ENCODE peak calls at places on chromosome 12, in four cellular contexts. One of them, this sample, is unnamed.

GRCh38 chr12:95633049-95633545 is 81.8 kb upstream of the USP44 start:
- DNase-seq in HepG2: peak
- DNase-seq in K562: no peak
- DNase-seq in A549: peak
- DNase-seq in this sample: no peak

GRCh38 chr12:71161575-71161974 is 3.8 kb upstream of the TSPAN8 start:
- DNase-seq in A549: no peak
- DNase-seq in K562: no peak
- DNase-seq in HepG2: no peak
- DNase-seq in this sample: no peak

GRCh38 chr12:104750061-104750460 is 208.0 kb downstream of the SLC41A2 start:
- DNase-seq in K562: peak
- DNase-seq in HepG2: no peak
- DNase-seq in A549: no peak
- DNase-seq in this sample: no peak

GRCh38 chr12:34210689-34211530 is 188.6 kb downstream of the ALG10 start:
- DNase-seq in K562: no peak
- DNase-seq in A549: no peak
- DNase-seq in HepG2: no peak
- DNase-seq in this sample: no peak

GRCh38 chr12:29149691-29150382 is 759 bp downstream of the FAR2 start:
- DNase-seq in K562: peak
- DNase-seq in HepG2: no peak
- DNase-seq in A549: no peak
- DNase-seq in this sample: peak

GRCh38 chr12:53431187-53431586 is 7.5 kb downstream of the AMHR2 start:
- DNase-seq in HepG2: no peak
- DNase-seq in A549: no peak
- DNase-seq in K562: no peak
- DNase-seq in this sample: no peak

GRCh38 chr12:26790645-26790994 is 42.4 kb downstream of the ITPR2 start:
- DNase-seq in HepG2: no peak
- DNase-seq in A549: no peak
- DNase-seq in K562: no peak
- DNase-seq in this sample: no peak

GRCh38 chr12:22626429-22626828 is 1.5 kb downstream of the ETNK1 start:
- DNase-seq in K562: peak
- DNase-seq in A549: no peak
- DNase-seq in HepG2: no peak
- DNase-seq in this sample: no peak

GRCh38 chr12:23888396-23889068 is 60.9 kb downstream of the SOX5 start:
- DNase-seq in HepG2: no peak
- DNase-seq in A549: no peak
- DNase-seq in K562: no peak
- DNase-seq in this sample: no peak

GRCh38 chr12:130097342-130097741 is 64.9 kb upstream of the FZD10 start:
- DNase-seq in HepG2: no peak
- DNase-seq in A549: no peak
- DNase-seq in K562: no peak
- DNase-seq in this sample: no peak

GRCh38 chr12:116466536-116466935 is 92.6 kb upstream of the MAP1LC3B2 start:
- DNase-seq in HepG2: no peak
- DNase-seq in A549: no peak
- DNase-seq in K562: no peak
- DNase-seq in this sample: no peak

GRCh38 chr12:69766260-69766659 is 27.6 kb downstream of the RAB3IP start:
- DNase-seq in K562: no peak
- DNase-seq in HepG2: no peak
- DNase-seq in A549: no peak
- DNase-seq in this sample: no peak

GRCh38 chr12:64392221-64392620 is 1.7 kb upstream of the C12orf56 start:
- DNase-seq in HepG2: no peak
- DNase-seq in K562: peak
- DNase-seq in A549: peak
- DNase-seq in this sample: no peak

GRCh38 chr12:43648636-43649035 is 96.6 kb upstream of the ADAMTS20 start:
- DNase-seq in K562: no peak
- DNase-seq in A549: no peak
- DNase-seq in HepG2: no peak
- DNase-seq in this sample: no peak

GRCh38 chr12:106106892-106107291 is 31.9 kb downstream of the NUAK1 start:
- DNase-seq in K562: no peak
- DNase-seq in HepG2: no peak
- DNase-seq in A549: no peak
- DNase-seq in this sample: no peak

GRCh38 chr12:130281157-130281799 is 56.4 kb upstream of the PIWIL1 start:
- DNase-seq in K562: peak
- DNase-seq in HepG2: no peak
- DNase-seq in A549: peak
- DNase-seq in this sample: peak

GRCh38 chr12:126202138-126202537 is 1136.9 kb downstream of the AACS start:
- DNase-seq in A549: no peak
- DNase-seq in K562: no peak
- DNase-seq in HepG2: no peak
- DNase-seq in this sample: no peak

GRCh38 chr12:102171951-102172350 is 25.7 kb downstream of the PMCH start:
- DNase-seq in A549: no peak
- DNase-seq in K562: no peak
- DNase-seq in HepG2: no peak
- DNase-seq in this sample: no peak

GRCh38 chr12:80766897-80767296 is 50.2 kb downstream of the MYF5 start:
- DNase-seq in A549: no peak
- DNase-seq in HepG2: no peak
- DNase-seq in K562: no peak
- DNase-seq in this sample: no peak

GRCh38 chr12:102216086-102216691 is 18.6 kb upstream of the PMCH start:
- DNase-seq in A549: peak
- DNase-seq in K562: peak
- DNase-seq in HepG2: no peak
- DNase-seq in this sample: no peak

GRCh38 chr12:90839340-90839739 is 115.6 kb downstream of the CCER1 start:
- DNase-seq in K562: no peak
- DNase-seq in A549: no peak
- DNase-seq in HepG2: no peak
- DNase-seq in this sample: no peak
- TF ChIP-seq NR3C1 in K562: no peak
- TF ChIP-seq NR3C1 in A549: no peak
- TF ChIP-seq NR3C1 in HepG2: no peak
- TF ChIP-seq NR3C1 in this sample: no peak

DNA sequence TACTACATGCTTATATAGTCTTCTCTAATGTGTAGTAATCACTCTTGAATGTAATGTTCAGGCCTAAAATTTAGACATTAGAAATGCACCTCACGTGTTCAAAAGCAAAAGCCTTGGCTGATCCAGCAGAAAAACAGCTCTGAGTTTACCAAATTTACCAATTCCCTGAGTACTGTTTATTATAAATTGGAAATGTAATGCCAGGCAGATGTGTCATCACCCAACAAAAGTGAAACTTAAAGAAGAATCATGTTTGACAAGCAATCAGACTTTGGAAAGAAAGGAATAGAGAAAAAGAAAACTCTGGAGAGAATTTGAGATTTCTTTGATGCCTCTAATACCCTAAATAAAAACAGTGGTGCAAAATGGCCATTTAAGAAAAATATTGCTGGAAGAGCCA is 26.5 kb upstream of the STRAP start:
- DNase-seq in K562: no peak
- DNase-seq in A549: no peak
- DNase-seq in HepG2: no peak
- DNase-seq in this sample: no peak
- TF ChIP-seq NR3C1 in K562: no peak
- TF ChIP-seq NR3C1 in A549: no peak
- TF ChIP-seq NR3C1 in HepG2: no peak
- TF ChIP-seq NR3C1 in this sample: no peak

GRCh38 chr12:3310271-3311026 is 180.6 kb upstream of the PRMT8 start:
- DNase-seq in K562: no peak
- DNase-seq in A549: no peak
- DNase-seq in HepG2: no peak
- DNase-seq in this sample: no peak

GRCh38 chr12:3311491-3312103 is 179.4 kb upstream of the PRMT8 start:
- DNase-seq in A549: no peak
- DNase-seq in HepG2: no peak
- DNase-seq in K562: no peak
- DNase-seq in this sample: no peak

GRCh38 chr12:3313066-3313465 is 177.9 kb upstream of the PRMT8 start:
- DNase-seq in A549: no peak
- DNase-seq in HepG2: no peak
- DNase-seq in K562: no peak
- DNase-seq in this sample: no peak

GRCh38 chr12:3309805-3310204 is 181.2 kb upstream of the PRMT8 start:
- DNase-seq in HepG2: no peak
- DNase-seq in K562: no peak
- DNase-seq in A549: no peak
- DNase-seq in this sample: no peak

DNA sequence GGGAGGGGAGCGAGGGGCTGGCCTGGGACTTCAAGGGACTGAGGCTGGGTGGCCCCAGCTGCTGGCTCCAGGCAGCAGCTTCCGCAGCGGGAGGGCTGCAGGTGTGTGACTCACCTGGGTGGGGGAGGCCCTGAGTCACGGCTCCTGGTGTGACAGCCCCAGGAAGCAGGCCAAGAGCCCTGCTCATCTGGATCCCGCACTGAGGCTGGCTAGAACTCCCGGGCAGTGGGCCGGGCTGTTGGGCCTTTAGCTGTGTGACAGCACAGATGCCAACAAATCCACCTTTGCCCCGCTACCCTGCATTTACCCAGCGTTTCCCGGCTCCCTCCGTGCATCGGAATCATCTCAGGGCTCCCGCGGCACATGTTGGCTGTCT is 180.0 kb upstream of the PRMT8 start:
- DNase-seq in HepG2: no peak
- DNase-seq in A549: no peak
- DNase-seq in K562: no peak
- DNase-seq in this sample: no peak
- TF ChIP-seq NR3C1 in HepG2: no peak
- TF ChIP-seq NR3C1 in A549: no peak
- TF ChIP-seq NR3C1 in K562: no peak
- TF ChIP-seq NR3C1 in this sample: no peak

DNA sequence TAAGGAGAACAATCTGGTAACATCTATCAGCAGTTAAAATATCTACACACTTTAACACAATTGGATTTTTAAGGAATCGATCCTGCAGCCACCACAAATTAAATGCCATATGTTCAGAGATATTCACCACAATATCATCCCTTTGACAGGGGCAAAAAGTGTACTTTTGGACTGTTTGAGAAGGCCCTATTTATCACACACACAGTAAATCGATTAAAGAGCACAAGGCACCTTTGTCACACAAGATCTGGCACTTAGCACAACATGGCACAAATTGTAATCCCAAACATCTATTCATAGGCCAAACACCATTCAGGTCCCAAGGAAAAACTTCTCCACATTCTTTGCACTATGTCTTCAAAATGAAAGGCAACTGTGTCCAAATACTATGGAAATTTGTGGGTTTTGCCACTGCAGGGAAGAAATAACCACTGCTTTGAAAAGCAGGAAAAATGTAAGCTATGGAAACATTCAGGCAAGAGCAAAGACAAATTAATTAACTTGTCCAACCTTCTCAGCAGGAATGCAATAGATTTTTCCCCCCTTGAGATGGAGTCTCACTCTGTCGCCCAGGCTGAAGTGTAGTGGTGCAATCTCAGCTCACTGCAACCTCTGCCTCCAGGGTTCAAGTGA is 282.5 kb upstream of the TMPO start:
- DNase-seq in A549: no peak
- DNase-seq in HepG2: peak
- DNase-seq in K562: no peak
- DNase-seq in this sample: no peak
- TF ChIP-seq NR3C1 in A549: no peak
- TF ChIP-seq NR3C1 in HepG2: no peak
- TF ChIP-seq NR3C1 in K562: no peak
- TF ChIP-seq NR3C1 in this sample: no peak

GRCh38 chr12:120117961-120118709 is 1.6 kb upstream of the RAB35 start:
- DNase-seq in HepG2: peak
- DNase-seq in A549: peak
- DNase-seq in K562: peak
- DNase-seq in this sample: peak

GRCh38 chr12:120121766-120122293 is 5.3 kb upstream of the RAB35 start:
- DNase-seq in K562: no peak
- DNase-seq in A549: no peak
- DNase-seq in HepG2: peak
- DNase-seq in this sample: no peak

GRCh38 chr12:120118710-120119097 is 2.2 kb upstream of the RAB35 start:
- DNase-seq in K562: no peak
- DNase-seq in HepG2: peak
- DNase-seq in A549: no peak
- DNase-seq in this sample: no peak

GRCh38 chr12:120119395-120119973 is 2.9 kb upstream of the RAB35 start:
- DNase-seq in K562: no peak
- DNase-seq in A549: peak
- DNase-seq in HepG2: peak
- DNase-seq in this sample: no peak

DNA sequence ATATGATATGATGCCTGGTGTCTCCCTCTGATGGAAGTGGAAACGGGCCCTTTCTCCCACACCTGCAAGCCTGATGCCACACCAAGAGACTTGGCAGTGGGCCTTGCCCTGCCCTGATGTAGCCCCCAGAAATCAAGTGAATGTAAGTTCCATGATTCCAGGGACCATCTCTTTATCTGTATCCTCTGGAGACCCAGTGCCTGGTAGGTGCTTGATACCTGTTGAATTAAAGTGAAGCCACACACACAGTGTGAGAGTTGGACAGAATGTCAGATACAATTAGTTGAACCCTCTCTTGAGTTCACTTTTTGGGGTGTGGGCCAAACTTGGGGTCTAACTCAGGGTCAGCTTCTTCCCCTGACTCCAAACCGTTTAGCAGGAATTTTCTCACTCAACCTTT is 4.8 kb upstream of the RAB35 start:
- DNase-seq in HepG2: no peak
- DNase-seq in K562: no peak
- DNase-seq in A549: no peak
- DNase-seq in this sample: no peak
- TF ChIP-seq NR3C1 in HepG2: no peak
- TF ChIP-seq NR3C1 in K562: no peak
- TF ChIP-seq NR3C1 in A549: no peak
- TF ChIP-seq NR3C1 in this sample: no peak

GRCh38 chr12:47768323-47768811 is 4.7 kb upstream of the SLC48A1 start:
- DNase-seq in A549: no peak
- DNase-seq in HepG2: peak
- DNase-seq in K562: peak
- DNase-seq in this sample: no peak

GRCh38 chr12:47771304-47771703 is 1.7 kb upstream of the SLC48A1 start:
- DNase-seq in K562: no peak
- DNase-seq in HepG2: no peak
- DNase-seq in A549: no peak
- DNase-seq in this sample: no peak

GRCh38 chr12:47772094-47772660 is 861 bp upstream of the SLC48A1 start:
- DNase-seq in K562: no peak
- DNase-seq in A549: no peak
- DNase-seq in HepG2: no peak
- DNase-seq in this sample: no peak

GRCh38 chr12:47769234-47770085 is 3.6 kb upstream of the SLC48A1 start:
- DNase-seq in HepG2: peak
- DNase-seq in A549: no peak
- DNase-seq in K562: no peak
- DNase-seq in this sample: no peak

GRCh38 chr12:47770086-47770726 is 2.8 kb upstream of the SLC48A1 start:
- DNase-seq in K562: no peak
- DNase-seq in A549: no peak
- DNase-seq in HepG2: peak
- DNase-seq in this sample: no peak
- TF ChIP-seq NR3C1 in K562: no peak
- TF ChIP-seq NR3C1 in A549: no peak
- TF ChIP-seq NR3C1 in HepG2: no peak
- TF ChIP-seq NR3C1 in this sample: no peak